ENCODE peak calls at places on chromosome 6, in nine cellular contexts. C is NCI-H2081 treated with DMSO at 0.1 percent for 48 hours; L is stimulated activated naive CD8-positive, alpha-beta T cell treated with anti-CD3 and anti-CD28 coated beads, Interleukin-15, Interleukin-2, amounts not matched to agents 100 U/mL and 50 U/mL, for 24 hours; I is stimulated activated CD4-positive, alpha-beta T cell treated with anti-CD3 and anti-CD28 coated beads, Interleukin-2, amount 100 ng/mL, for 48 hours; T is progenitor cell of endocrine pancreas; U is activated naive CD4-positive, alpha-beta T cell treated with anti-CD3 and anti-CD28 coated beads for 36 hours; Z is LoVo; D is GM04503; K is fibroblast of lung. R is an unnamed sample.
A peak's percentile ranks its signal among the peaks of the same experiment; 100 is the strongest.

GRCh38 chr6:37600287-37600916 is 97.3 kb downstream of the MDGA1 start:
- DNase-seq in C (no peak), T (no peak), L (no peak), I (no peak), D (no peak), Z (no peak), K (no peak), U (no peak), R (no peak)

GRCh38 chr6:40599580-40599979 is 12.4 kb upstream of the LRFN2 start:
- DNase-seq in C (no peak), T (peak; percentile 19), Z (no peak), K (no peak), D (no peak), U (peak; percentile 12), I (no peak), L (no peak), R (no peak)

GRCh38 chr6:161139766-161140553 is 133.9 kb downstream of the AGPAT4 start:
- DNase-seq in T (no peak), K (no peak), Z (no peak), C (no peak), L (no peak), I (no peak), D (no peak), U (no peak), R (peak; percentile 85)

GRCh38 chr6:134291156-134291555 is 26.8 kb downstream of the SGK1 start:
- DNase-seq in U (no peak), Z (no peak), K (no peak), L (no peak), C (no peak), T (no peak), D (no peak), I (no peak), R (no peak)

GRCh38 chr6:35833534-35833933 is 28.4 kb downstream of the LHFPL5 start:
- DNase-seq in C (no peak), T (no peak), D (peak; percentile 1), I (no peak), L (no peak), Z (no peak), K (no peak), U (no peak), R (peak; percentile 12)

GRCh38 chr6:5645275-5645674 is 361.4 kb downstream of the NRN1 start:
- DNase-seq in Z (no peak), U (no peak), L (no peak), D (no peak), T (no peak), C (peak; percentile 51), K (no peak), I (no peak), R (no peak)

GRCh38 chr6:105824732-105825131 is 261.4 kb upstream of the PRDM1 start:
- DNase-seq in Z (no peak), D (no peak), U (no peak), T (no peak), L (no peak), K (no peak), I (no peak), C (no peak), R (no peak)

GRCh38 chr6:119318730-119319129 is 30.8 kb downstream of the MAN1A1 start:
- DNase-seq in K (peak; percentile 16), I (no peak), L (no peak), D (no peak), Z (no peak), C (no peak), T (no peak), U (no peak), R (no peak)

GRCh38 chr6:73560853-73561407 is 40.1 kb upstream of the EEF1A1 start:
- DNase-seq in K (no peak), L (no peak), D (no peak), T (no peak), I (no peak), Z (no peak), U (no peak), C (no peak), R (no peak)

GRCh38 chr6:70353343-70353913 is 50.5 kb upstream of the COL9A1 start:
- DNase-seq in L (no peak), I (no peak), U (no peak), Z (no peak), D (no peak), C (no peak), K (no peak), T (no peak), R (no peak)

GRCh38 chr6:116016846-116017545 is 43.7 kb downstream of the FRK start:
- DNase-seq in T (no peak), Z (no peak), D (no peak), U (no peak), K (peak; percentile 90), I (no peak), C (no peak), L (no peak), R (no peak)

GRCh38 chr6:14025160-14025559 is 92.4 kb upstream of the CD83 start:
- DNase-seq in I (no peak), T (no peak), U (peak; percentile 23), D (no peak), C (no peak), L (no peak), K (no peak), Z (no peak), R (no peak)

GRCh38 chr6:56775498-56776166 is 132.9 kb upstream of the DST start:
- DNase-seq in U (no peak), T (no peak), Z (no peak), D (no peak), L (no peak), K (no peak), I (no peak), C (no peak), R (no peak)

GRCh38 chr6:158232445-158233213 is 64.5 kb downstream of the GTF2H5 start:
- DNase-seq in T (peak; percentile 49), Z (peak; percentile 36), L (peak; percentile 56), K (peak; percentile 68), I (peak; percentile 25), U (peak; percentile 59), D (no peak), C (no peak), R (peak; percentile 58)

GRCh38 chr6:39228111-39228971 is 934 bp downstream of the KCNK5 start:
- DNase-seq in C (no peak), Z (no peak), L (peak; percentile 66), D (no peak), K (no peak), T (no peak), I (peak; percentile 24), U (peak; percentile 71), R (no peak)

GRCh38 chr6:56329296-56330050 is 82.1 kb upstream of the COL21A1 start:
- DNase-seq in I (no peak), T (no peak), C (no peak), L (no peak), U (no peak), D (no peak), Z (no peak), K (peak; percentile 72), R (no peak)

GRCh38 chr6:128572286-128572685 is 51.9 kb upstream of the PTPRK start:
- DNase-seq in Z (no peak), U (no peak), T (no peak), C (no peak), L (no peak), D (no peak), K (no peak), I (no peak), R (no peak)

GRCh38 chr6:44606506-44606905 is 219.0 kb downstream of the CDC5L start:
- DNase-seq in T (no peak), K (no peak), Z (no peak), C (no peak), L (no peak), I (no peak), U (no peak), D (no peak), R (no peak)

GRCh38 chr6:23533954-23534725 is 591.9 kb upstream of the NRSN1 start:
- DNase-seq in L (no peak), T (no peak), U (no peak), D (no peak), C (no peak), I (no peak), Z (no peak), K (no peak), R (no peak)

GRCh38 chr6:157023958-157024357 is 246.8 kb downstream of the ARID1B start:
- DNase-seq in T (no peak), I (no peak), L (no peak), K (peak; percentile 94), D (no peak), Z (no peak), U (no peak), C (no peak), R (no peak)

GRCh38 chr6:156774872-156775405 is 2.2 kb upstream of the ARID1B start:
- DNase-seq in Z (peak; percentile 40), C (no peak), L (no peak), K (no peak), U (peak; percentile 20), T (no peak), I (no peak), D (no peak), R (no peak)

GRCh38 chr6:161631676-161632194 is 357.9 kb upstream of the AGPAT4 start:
- DNase-seq in C (no peak), D (peak; percentile 83), K (peak; percentile 89), U (no peak), L (no peak), I (no peak), T (no peak), Z (no peak), R (no peak)

GRCh38 chr6:35727206-35727934 is 9.5 kb upstream of the ARMC12 start:
- DNase-seq in U (peak; percentile 59), Z (no peak), K (peak; percentile 97), T (peak; percentile 29), L (peak; percentile 58), I (no peak), C (no peak), D (no peak), R (peak; percentile 59)

GRCh38 chr6:148462203-148462602 is 119.6 kb downstream of the SASH1 start:
- DNase-seq in I (no peak), D (no peak), Z (no peak), C (no peak), U (no peak), L (no peak), K (peak; percentile 68), T (no peak), R (no peak)

GRCh38 chr6:134176283-134176975 is 124.0 kb upstream of the SLC2A12 start:
- DNase-seq in Z (no peak), U (no peak), C (no peak), I (no peak), L (peak; percentile 29), T (peak; percentile 29), K (peak; percentile 48), D (no peak), R (no peak)

GRCh38 chr6:138205437-138206094 is 12.7 kb downstream of the PBOV1 start:
- DNase-seq in T (no peak), L (no peak), D (no peak), K (no peak), C (no peak), Z (no peak), U (no peak), I (no peak), R (no peak)

R was measured in Caco-2.